ENCODE peak calls at places on chromosomes 1 and 21, in four cellular contexts. V, L, Q and D are unnamed samples. For H3K9me3, the result is how much of the 10 kb centered on the place peaks cover.

GRCh38 chr1:19635646-19636045 is 8.5 kb upstream of the NBL1 start:
- DNase-seq in V (peak), L (no peak), Q (no peak), D (no peak)

GRCh38 chr1:94980049-94980908 is 53.4 kb upstream of the CNN3 start:
- DNase-seq in V (no peak), L (no peak), Q (no peak), D (no peak)

GRCh38 chr1:167651161-167651693 is 21.2 kb downstream of the RCSD1 start:
- DNase-seq in V (no peak), L (no peak), Q (no peak), D (no peak)

GRCh38 chr1:26210471-26210870 is 20.1 kb downstream of the CATSPER4 start:
- DNase-seq in V (no peak), L (no peak), Q (no peak), D (no peak)

GRCh38 chr21:33078907-33079582 is 9.1 kb downstream of the OLIG1 start:
- DNase-seq in V (no peak), L (no peak), Q (peak), D (peak)

GRCh38 chr1:45412899-45413298 is 72.7 kb upstream of the MUTYH start:
- DNase-seq in V (no peak), L (no peak), Q (no peak), D (no peak)

GRCh38 chr1:77275194-77275593 is 6.6 kb upstream of the AK5 start:
- DNase-seq in V (no peak), L (no peak), Q (no peak), D (no peak)

GRCh38 chr21:34110594-34111202 is 37.3 kb downstream of the MRPS6 start:
- DNase-seq in V (no peak), L (no peak), Q (no peak), D (no peak)

GRCh38 chr21:32007461-32007860 is 134.6 kb downstream of the HUNK start:
- DNase-seq in V (no peak), L (no peak), Q (no peak), D (no peak)

GRCh38 chr1:203128691-203129500 is 1.4 kb downstream of the ADORA1 start:
- DNase-seq in V (peak), L (no peak), Q (peak), D (no peak)

GRCh38 chr1:236858203-236858602 is 63.1 kb downstream of the MTR start:
- DNase-seq in V (no peak), L (no peak), Q (no peak), D (no peak)

GRCh38 chr21:32525282-32525681 is 60.0 kb downstream of the TCP10L start:
- DNase-seq in V (no peak), L (no peak), Q (no peak), D (no peak)

GRCh38 chr1:54652172-54652571 is 10.6 kb downstream of the MROH7 start:
- DNase-seq in V (no peak), L (no peak), Q (no peak), D (no peak)

GRCh38 chr1:32993215-32993566 is 28.6 kb upstream of the RNF19B start:
- DNase-seq in V (no peak), L (no peak), Q (no peak), D (no peak)

GRCh38 chr1:245201827-245202226 is 47.0 kb downstream of the KIF26B start:
- DNase-seq in V (no peak), L (no peak), Q (no peak), D (no peak)

GRCh38 chr1:2300004-2300771 is 72.1 kb downstream of the SKI start:
- DNase-seq in V (no peak), L (no peak), Q (no peak), D (no peak)

GRCh38 chr1:224534731-224535130 is 81.4 kb upstream of the CNIH3 start:
- DNase-seq in V (no peak), L (no peak), Q (no peak), D (no peak)

GRCh38 chr1:59384443-59384842 is 87.5 kb downstream of the FGGY start:
- DNase-seq in V (no peak), L (no peak), Q (no peak), D (no peak)

GRCh38 chr21:29704719-29705118 is 235.1 kb downstream of the GRIK1 start:
- DNase-seq in V (no peak), L (no peak), Q (no peak), D (no peak)

GRCh38 chr1:53147171-53147570 is 4.7 kb upstream of the SLC1A7 start:
- DNase-seq in V (no peak), L (no peak), Q (no peak), D (no peak)

GRCh38 chr1:54370287-54371003 is 35.7 kb downstream of the SSBP3 start:
- DNase-seq in V (no peak), L (no peak), Q (no peak), D (no peak)

GRCh38 chr1:115251340-115251748 is 86.7 kb downstream of the NGF start:
- DNase-seq in V (no peak), L (no peak), Q (no peak), D (no peak)

GRCh38 chr1:22709891-22710687 is 550 bp upstream of the EPHB2 start:
- DNase-seq in V (no peak), L (peak), Q (peak), D (no peak)

GRCh38 chr1:181479137-181479745 is 4.1 kb upstream of the CACNA1E start:
- DNase-seq in V (no peak), L (no peak), Q (peak), D (no peak)

GRCh38 chr1:37999434-38000232 is 5.7 kb downstream of the FHL3 start:
- DNase-seq in V (peak), L (no peak), Q (peak), D (peak)

GRCh38 chr1:22500476-22500875 is 48.8 kb downstream of the ZBTB40 start:
- DNase-seq in V (no peak), L (no peak), Q (peak), D (no peak)

GRCh38 chr1:170521818-170522217 is 10.1 kb upstream of the GORAB start:
- DNase-seq in V (no peak), L (no peak), Q (no peak), D (no peak)

GRCh38 chr1:212651521-212651920 is 43.0 kb downstream of the ATF3 start:
- DNase-seq in V (no peak), L (no peak), Q (no peak), D (no peak)

GRCh38 chr1:59057211-59057694 is 239.6 kb upstream of the FGGY start:
- DNase-seq in V (peak), L (peak), Q (peak), D (peak)

GRCh38 chr21:33238565-33239255 is 9.0 kb downstream of the IFNAR2 start:
- DNase-seq in V (no peak), L (no peak), Q (no peak), D (no peak)

GRCh38 chr1:97006044-97006676 is 284.6 kb downstream of the PTBP2 start:
- DNase-seq in V (no peak), L (no peak), Q (peak), D (no peak)

GRCh38 chr1:160868141-160868540 is 5.5 kb upstream of the CD244 start:
- DNase-seq in V (no peak), L (no peak), Q (no peak), D (no peak)

GRCh38 chr1:88655685-88656299 is 28.3 kb upstream of the PKN2 start:
- DNase-seq in V (no peak), L (no peak), Q (peak), D (no peak)

GRCh38 chr1:214848101-214848500 is 234.4 kb upstream of the KCNK2 start:
- DNase-seq in V (no peak), L (no peak), Q (no peak), D (no peak)

GRCh38 chr1:37509181-37509580 is 5.4 kb downstream of the MEAF6 start:
- DNase-seq in V (no peak), L (no peak), Q (no peak), D (no peak)

GRCh38 chr1:204286841-204287387 is 72.8 kb downstream of the PLEKHA6 start:
- DNase-seq in V (peak), L (no peak), Q (peak), D (no peak)

GRCh38 chr1:11180342-11180744 is 8.8 kb upstream of the ANGPTL7 start:
- DNase-seq in V (no peak), L (no peak), Q (no peak), D (no peak)

GRCh38 chr1:205527931-205528330 is 23.5 kb downstream of the CDK18 start:
- DNase-seq in V (no peak), L (no peak), Q (no peak), D (no peak)

GRCh38 chr21:36917487-36918158 is 48.8 kb downstream of the HLCS start:
- DNase-seq in V (no peak), L (no peak), Q (peak), D (no peak)

DNA sequence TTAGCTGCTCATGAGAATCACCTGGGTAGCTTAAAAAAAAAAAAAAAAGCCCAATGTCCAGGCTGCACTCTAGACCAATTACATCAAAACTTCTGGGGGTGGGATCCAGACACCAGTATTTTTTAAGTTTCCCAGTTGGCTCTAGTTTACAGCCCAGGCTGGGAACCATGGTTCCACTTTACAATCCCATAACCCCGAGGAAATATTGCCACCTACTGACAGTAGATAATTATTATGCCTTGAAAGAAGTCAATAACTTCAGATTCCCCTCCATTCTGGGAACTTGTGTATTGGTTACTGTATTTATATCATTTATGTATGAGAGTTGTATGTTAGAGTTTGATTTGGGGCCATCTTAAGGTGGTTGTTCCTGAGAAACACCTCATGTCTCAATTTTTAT is 100.2 kb downstream of the SPATA46 start:
- DNase-seq in V (no peak), L (no peak), Q (peak), D (no peak)
- TF ChIP-seq CTCF in V (peak), L (peak), Q (peak), D (peak)

GRCh38 chr1:201214886-201215285 is 24.3 kb downstream of the IGFN1 start:
- DNase-seq in V (peak), L (no peak), Q (no peak), D (peak)
- H3K9me3 ChIP-seq in V (under half), L (under half), Q (under half), D (under half)

DNA sequence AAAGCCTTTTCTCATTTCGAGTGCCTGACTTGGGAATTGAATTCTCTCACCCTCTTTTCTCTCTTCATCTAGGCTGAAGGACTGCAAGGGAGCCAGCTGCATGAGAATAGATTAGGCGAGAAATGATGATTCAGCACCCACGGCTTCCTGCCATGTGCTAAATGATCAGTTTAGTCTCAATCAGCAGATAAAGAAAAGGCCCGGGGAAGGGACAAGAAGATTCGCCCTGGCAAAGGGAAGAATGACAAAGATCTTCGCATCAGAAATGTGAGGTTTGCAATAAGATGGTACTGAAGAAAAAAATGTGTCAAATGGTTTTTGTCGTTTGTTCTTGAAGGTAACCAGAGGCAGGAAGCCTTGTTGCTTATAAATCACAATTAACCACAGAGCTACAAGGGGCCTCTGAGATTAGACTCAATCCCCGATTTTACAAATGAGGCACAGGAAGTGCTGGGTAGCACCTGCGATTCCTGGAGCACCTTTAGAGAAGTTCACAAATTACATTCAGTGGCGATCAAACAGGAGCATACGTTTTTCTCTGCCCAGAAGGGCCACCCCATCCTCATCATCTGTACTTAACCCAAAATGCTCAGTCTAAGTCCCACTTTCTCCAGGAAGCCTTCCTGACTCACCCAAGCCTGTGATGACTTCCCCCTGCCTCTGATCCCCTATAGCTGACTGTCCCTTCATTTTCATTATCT is 183.4 kb downstream of the ZNF281 start:
- DNase-seq in V (no peak), L (no peak), Q (no peak), D (no peak)
- H3K4me3 ChIP-seq in V (no peak), L (no peak), Q (no peak), D (no peak)

DNA sequence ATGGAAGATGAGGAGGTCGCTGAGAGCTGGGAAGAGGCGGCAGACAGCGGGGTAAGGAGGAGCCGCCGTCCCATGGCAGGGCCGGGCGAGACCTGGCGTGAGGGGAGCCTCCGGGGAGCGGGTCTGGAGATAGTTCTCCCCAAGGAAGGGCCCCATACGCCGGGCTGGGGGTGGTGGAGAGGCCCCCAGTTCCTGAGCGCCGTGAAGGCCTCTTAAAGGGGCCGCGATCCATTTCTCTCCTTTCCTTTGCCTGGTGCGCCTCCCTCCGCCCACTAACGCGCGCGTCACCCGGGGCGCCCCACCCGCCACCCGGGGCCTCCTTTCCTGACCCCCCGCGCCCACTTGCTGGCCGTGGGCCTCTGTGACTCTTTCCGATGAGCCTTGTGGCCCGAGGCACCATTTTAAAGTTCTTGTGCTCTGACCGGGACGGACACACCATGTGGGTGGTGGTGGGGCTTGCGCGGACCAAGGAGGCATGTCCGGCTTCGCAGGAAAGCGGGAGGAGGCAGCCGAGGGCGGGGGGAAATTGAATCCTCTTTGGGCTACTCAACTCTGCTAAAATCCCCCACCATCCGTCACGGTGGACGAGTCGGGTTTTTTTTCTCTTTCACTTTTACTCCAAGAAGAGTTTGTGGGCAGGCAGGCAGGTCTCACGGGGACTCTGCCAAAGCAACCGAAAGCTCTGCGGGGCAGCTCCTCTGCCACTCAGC is 371 bp downstream of the SZRD1 start:
- DNase-seq in V (peak), L (no peak), Q (peak), D (peak)
- TF ChIP-seq CTCF in V (no peak), L (peak), Q (no peak), D (no peak)

GRCh38 chr21:23223882-23224281 is 2225.7 kb downstream of the NCAM2 start:
- DNase-seq in V (no peak), L (no peak), Q (no peak), D (no peak)
- H3K9me3 ChIP-seq in V (under half), L (under half), Q (under half), D (under half)

GRCh38 chr1:231315887-231316286 is 21.8 kb downstream of the EXOC8 start:
- DNase-seq in V (no peak), L (peak), Q (peak), D (no peak)

GRCh38 chr1:231318568-231318967 is 19.1 kb downstream of the EXOC8 start:
- DNase-seq in V (no peak), L (no peak), Q (no peak), D (no peak)

GRCh38 chr1:231319080-231319479 is 18.6 kb downstream of the EXOC8 start:
- DNase-seq in V (no peak), L (no peak), Q (no peak), D (no peak)

GRCh38 chr1:231317306-231318014 is 20.2 kb downstream of the EXOC8 start:
- DNase-seq in V (no peak), L (no peak), Q (no peak), D (no peak)

DNA sequence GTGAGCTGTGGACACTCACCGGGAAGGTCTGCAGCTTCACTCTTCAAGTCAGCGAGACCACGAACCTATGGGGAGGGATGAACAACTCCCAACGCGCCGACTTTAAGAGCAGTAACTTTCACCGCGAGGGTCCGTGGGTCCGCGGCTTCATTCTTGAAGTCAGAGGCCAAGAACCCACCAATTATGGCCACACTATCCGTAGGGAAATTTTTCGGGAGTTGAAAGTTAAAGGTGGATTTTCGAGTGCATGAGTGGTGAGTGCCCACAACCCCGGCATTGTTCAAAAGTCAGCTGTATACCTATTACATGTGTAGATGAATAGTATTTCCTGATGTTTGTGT is 19.7 kb downstream of the EXOC8 start:
- DNase-seq in V (no peak), L (no peak), Q (no peak), D (no peak)
- H3K4me3 ChIP-seq in V (no peak), L (no peak), Q (no peak), D (no peak)

GRCh38 chr21:44802396-44803153 is 955 bp upstream of the UBE2G2 start:
- DNase-seq in V (no peak), L (no peak), Q (peak), D (no peak)
- TF ChIP-seq CTCF in V (no peak), L (no peak), Q (no peak), D (no peak)

GRCh38 chr21:44823179-44823654 is 5.4 kb upstream of the SUMO3 start:
- DNase-seq in V (no peak), L (no peak), Q (no peak), D (no peak)
- H3K9me3 ChIP-seq in V (under half), L (under half), Q (under half), D (under half)